ENCODE peak calls at places on chromosomes 4 and X, in eight cellular contexts. R is A673; Z is GM12892; T is NCI-H1436 treated with DMSO at 0.1 percent for 48 hours; U is K562; F is nucleus accumbens; G is epithelial cell of proximal tubule; B is central memory CD4-positive, alpha-beta T cell. S is an unnamed sample.

GRCh38 chrX:50877310-50877709 is 33.2 kb upstream of the BMP15 start:
- DNase-seq in R (no peak), Z (no peak), T (no peak), U (no peak), F (no peak), G (no peak), B (no peak), S (no peak)

GRCh38 chr4:5839751-5840674 is 52.9 kb downstream of the CRMP1 start:
- DNase-seq in R (peak; percentile 37), Z (no peak), T (no peak), U (no peak), F (no peak), G (no peak), B (no peak), S (no peak)

GRCh38 chrX:149540621-149541520 is at the start of gene EOLA1:
- DNase-seq in R (peak; percentile 95), Z (peak; percentile 50), T (peak; percentile 91), U (peak; percentile 94), F (peak; percentile 55), G (peak; percentile 78), B (peak; percentile 91), S (peak; percentile 72)

GRCh38 chrX:101071585-101071984 is 7.1 kb upstream of the TMEM35A start:
- DNase-seq in R (no peak), Z (no peak), T (no peak), U (peak; percentile 21), F (no peak), G (no peak), B (no peak), S (no peak)

GRCh38 chr4:24655971-24656370 is 71.6 kb upstream of the DHX15 start:
- DNase-seq in R (no peak), Z (no peak), T (no peak), U (no peak), F (no peak), G (peak; percentile 40), B (no peak), S (no peak)

GRCh38 chr4:129545599-129546278 is 449.8 kb downstream of the C4orf33 start:
- DNase-seq in R (peak; percentile 4), Z (no peak), T (no peak), U (no peak), F (no peak), G (peak; percentile 10), B (no peak), S (peak; percentile 70)

GRCh38 chr4:128322311-128322710 is 34.7 kb upstream of the PGRMC2 start:
- DNase-seq in R (no peak), Z (no peak), T (no peak), U (no peak), F (no peak), G (no peak), B (no peak), S (peak; percentile 69)

GRCh38 chr4:83454626-83455025 is 997 bp downstream of the HELQ start:
- DNase-seq in R (peak; percentile 1), Z (no peak), T (no peak), U (peak; percentile 39), F (no peak), G (no peak), B (no peak), S (no peak)

GRCh38 chr4:25144870-25145481 is 15.3 kb downstream of the SEPSECS start:
- DNase-seq in R (peak; percentile 45), Z (no peak), T (no peak), U (peak; percentile 33), F (no peak), G (no peak), B (no peak), S (peak; percentile 28)

GRCh38 chr4:135124196-135124595 is 922.6 kb upstream of the PABPC4L start:
- DNase-seq in R (no peak), Z (no peak), T (no peak), U (no peak), F (no peak), G (no peak), B (no peak), S (no peak)

GRCh38 chrX:46587158-46587557 is 13.6 kb downstream of the CHST7 start:
- DNase-seq in R (peak; percentile 41), Z (no peak), T (no peak), U (no peak), F (no peak), G (no peak), B (no peak), S (no peak)

GRCh38 chrX:16838202-16839066 is 31.7 kb downstream of the RBBP7 start:
- DNase-seq in R (no peak), Z (no peak), T (no peak), U (no peak), F (no peak), G (peak; percentile 54), B (no peak), S (no peak)

GRCh38 chr4:23022032-23022431 is 329.3 kb downstream of the GBA3 start:
- DNase-seq in R (no peak), Z (no peak), T (no peak), U (no peak), F (no peak), G (peak; percentile 88), B (no peak), S (peak; percentile 20)

S was measured in A549.